ENCODE peak calls at places on chromosomes 2 and 18, in four cellular contexts. I, V, Q and X are unnamed samples.

GRCh38 chr2:239143858-239144712 is 256.7 kb downstream of the HDAC4 start:
- DNase-seq in I (peak; percentile 53), V (peak; percentile 68), Q (no peak), X (peak; percentile 69)

GRCh38 chr18:46555724-46556123 is 101.3 kb downstream of the LOXHD1 start:
- DNase-seq in I (peak; percentile 3), V (peak; percentile 63), Q (peak; percentile 21), X (peak; percentile 71)

GRCh38 chr2:74576151-74576755 is 21.7 kb downstream of the DOK1 start:
- DNase-seq in I (peak; percentile 88), V (no peak), Q (no peak), X (no peak)

GRCh38 chr2:10811552-10811951 is 1.0 kb downstream of the PDIA6 start:
- DNase-seq in I (no peak), V (no peak), Q (no peak), X (peak; percentile 58)

GRCh38 chr18:55407774-55408535 is 180.0 kb downstream of the TCF4 start:
- DNase-seq in I (no peak), V (no peak), Q (no peak), X (no peak)

GRCh38 chr2:69993048-69993565 is 31.7 kb upstream of the ASPRV1 start:
- DNase-seq in I (no peak), V (no peak), Q (no peak), X (no peak)

GRCh38 chr2:169822036-169822435 is 2.7 kb downstream of the METTL5 start:
- DNase-seq in I (no peak), V (no peak), Q (no peak), X (no peak)

GRCh38 chr18:77597726-77598125 is 348.1 kb downstream of the GALR1 start:
- DNase-seq in I (no peak), V (no peak), Q (no peak), X (no peak)

GRCh38 chr2:98550165-98550564 is 58.1 kb downstream of the COA5 start:
- DNase-seq in I (no peak), V (no peak), Q (no peak), X (peak; percentile 9)

GRCh38 chr2:675982-676646 is 1.1 kb downstream of the TMEM18 start:
- DNase-seq in I (peak; percentile 91), V (peak; percentile 93), Q (peak; percentile 66), X (peak; percentile 96)

GRCh38 chr18:74380916-74381315 is 65.3 kb downstream of the C18orf63 start:
- DNase-seq in I (no peak), V (no peak), Q (no peak), X (no peak)

GRCh38 chr2:239629936-239630617 is 229.3 kb upstream of the HDAC4 start:
- DNase-seq in I (no peak), V (no peak), Q (no peak), X (no peak)

GRCh38 chr2:30178618-30179404 is 32.0 kb downstream of the YPEL5 start:
- DNase-seq in I (peak; percentile 50), V (no peak), Q (no peak), X (no peak)

GRCh38 chr2:134398300-134398699 is 144.4 kb downstream of the MGAT5 start:
- DNase-seq in I (peak; percentile 91), V (no peak), Q (no peak), X (peak; percentile 10)

GRCh38 chr2:26742053-26742770 is 21.9 kb upstream of the SLC35F6 start:
- DNase-seq in I (no peak), V (no peak), Q (no peak), X (no peak)

GRCh38 chr2:26745609-26746327 is 18.3 kb upstream of the SLC35F6 start:
- DNase-seq in I (peak; percentile 78), V (peak; percentile 81), Q (no peak), X (peak; percentile 85)

GRCh38 chr2:26740346-26740745 is 23.7 kb upstream of the SLC35F6 start:
- DNase-seq in I (no peak), V (no peak), Q (no peak), X (no peak)

GRCh38 chr2:26740890-26741302 is 23.2 kb upstream of the SLC35F6 start:
- DNase-seq in I (peak; percentile 22), V (peak; percentile 73), Q (no peak), X (peak; percentile 74)

DNA sequence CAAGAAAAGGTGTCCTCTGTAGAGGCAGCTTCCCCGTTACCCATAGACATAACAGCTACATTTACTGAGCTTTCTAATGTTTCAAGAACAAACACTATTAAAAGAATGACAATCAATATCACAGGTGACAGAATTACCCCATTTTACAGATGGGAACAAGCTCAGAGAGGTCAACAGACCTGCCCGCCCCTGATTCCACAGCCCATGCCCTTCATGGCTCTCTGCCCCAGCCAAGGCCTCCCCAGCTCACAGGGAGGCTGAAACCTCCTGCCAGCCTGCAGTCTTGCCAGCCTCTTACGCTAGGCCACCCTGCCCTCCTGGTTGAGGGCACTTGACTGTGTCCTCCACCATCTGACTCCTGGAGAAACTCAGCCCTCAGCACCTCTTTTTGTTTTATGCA is 19.1 kb upstream of the SLC35F6 start:
- DNase-seq in I (no peak), V (no peak), Q (no peak), X (no peak)
- H2AK5ac ChIP-seq in I (no peak overlapping the region), V (no peak overlapping the region), Q (no peak overlapping the region), X (no peak overlapping the region)

DNA sequence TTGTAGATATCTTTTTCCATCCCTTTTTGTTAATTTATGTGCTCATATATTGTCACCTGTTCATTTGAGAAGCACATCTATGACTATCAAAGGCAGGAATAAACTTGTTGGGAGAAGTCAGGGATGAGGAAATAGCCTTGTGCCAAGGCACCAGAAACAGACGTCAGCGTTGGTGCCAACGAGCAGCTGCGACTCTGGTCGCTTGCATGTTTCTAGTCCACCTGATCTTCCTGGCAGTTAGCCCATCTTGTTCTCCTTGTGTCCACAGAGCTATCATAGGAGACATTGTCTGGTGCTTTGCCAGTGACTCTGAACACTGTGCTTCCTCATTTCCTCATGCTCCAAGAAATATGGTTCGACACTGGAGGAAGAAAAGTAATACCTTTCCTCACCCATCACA is 374.4 kb downstream of the PTPRM start:
- DNase-seq in I (no peak), V (no peak), Q (no peak), X (no peak)
- H4K5ac ChIP-seq in I (no peak overlapping the region), V (no peak overlapping the region), Q (no peak overlapping the region), X (no peak overlapping the region)

DNA sequence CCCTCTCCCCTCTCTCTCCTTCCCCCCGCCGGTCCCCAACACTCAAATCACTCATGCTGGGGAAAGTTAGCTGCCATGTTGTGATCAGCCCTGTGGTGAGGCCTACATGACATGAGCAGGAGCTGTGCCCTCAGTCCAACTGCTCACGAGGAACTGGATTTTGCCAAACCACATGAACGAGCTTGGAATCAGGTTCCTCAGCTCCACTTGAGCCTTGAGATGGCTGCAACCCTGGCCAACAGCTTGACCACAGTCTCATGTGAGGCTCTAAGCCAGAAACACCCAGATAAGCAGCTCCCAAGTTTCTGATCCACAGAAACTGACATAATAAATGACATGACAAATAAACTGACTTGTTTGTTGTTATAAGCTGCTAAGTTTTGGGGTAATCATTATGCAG is 38.4 kb downstream of the ARL4C start:
- DNase-seq in I (no peak), V (no peak), Q (no peak), X (no peak)
- H2AK5ac ChIP-seq in I (peak overlapping the region; percentile 52), V (no peak overlapping the region), Q (no peak overlapping the region), X (no peak overlapping the region)

GRCh38 chr2:59259913-59260312 is 1018.8 kb upstream of the FANCL start:
- DNase-seq in I (no peak), V (no peak), Q (no peak), X (no peak)
- H4K5ac ChIP-seq in I (no peak overlapping the region), V (no peak overlapping the region), Q (no peak overlapping the region), X (no peak overlapping the region)

GRCh38 chr18:79457652-79458051 is 61.9 kb downstream of the NFATC1 start:
- DNase-seq in I (no peak), V (no peak), Q (no peak), X (no peak)
- H2AK5ac ChIP-seq in I (peak overlapping the region; percentile 95), V (no peak overlapping the region), Q (no peak overlapping the region), X (no peak overlapping the region)

GRCh38 chr2:71721362-71721665 is 268.0 kb downstream of the DYSF start:
- DNase-seq in I (no peak), V (no peak), Q (no peak), X (no peak)

GRCh38 chr2:71721669-71722068 is 268.3 kb downstream of the DYSF start:
- DNase-seq in I (no peak), V (no peak), Q (no peak), X (no peak)

GRCh38 chr2:71720596-71721361 is 267.4 kb downstream of the DYSF start:
- DNase-seq in I (no peak), V (no peak), Q (no peak), X (no peak)

GRCh38 chr2:71720283-71720560 is 266.9 kb downstream of the DYSF start:
- DNase-seq in I (no peak), V (no peak), Q (no peak), X (no peak)

DNA sequence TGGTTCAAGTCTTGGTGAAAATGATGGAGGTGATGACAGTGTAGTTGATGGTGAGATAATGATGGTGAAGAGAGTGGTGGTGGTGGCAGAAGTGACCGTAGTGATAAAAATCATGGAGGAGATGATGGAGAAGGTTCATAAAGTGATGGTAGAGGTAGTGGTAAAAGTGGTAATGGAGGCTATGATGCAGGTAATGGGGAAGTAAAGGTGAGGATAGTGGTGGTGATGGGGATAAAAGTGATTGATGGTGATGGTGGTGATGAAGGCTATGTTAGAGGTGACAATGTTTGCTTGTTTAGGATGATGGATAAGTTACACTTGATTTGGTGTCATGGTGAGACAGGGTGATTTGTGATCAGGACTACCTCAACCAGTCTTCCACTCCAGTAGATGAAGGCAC is 268.9 kb downstream of the DYSF start:
- DNase-seq in I (no peak), V (no peak), Q (no peak), X (no peak)
- H4K5ac ChIP-seq in I (no peak overlapping the region), V (no peak overlapping the region), Q (no peak overlapping the region), X (no peak overlapping the region)

GRCh38 chr2:188600536-188601210 is 309.0 kb downstream of the GULP1 start:
- DNase-seq in I (peak; percentile 82), V (no peak), Q (no peak), X (no peak)
- H2AK5ac ChIP-seq in I (no peak overlapping the region), V (no peak overlapping the region), Q (no peak overlapping the region), X (no peak overlapping the region)

DNA sequence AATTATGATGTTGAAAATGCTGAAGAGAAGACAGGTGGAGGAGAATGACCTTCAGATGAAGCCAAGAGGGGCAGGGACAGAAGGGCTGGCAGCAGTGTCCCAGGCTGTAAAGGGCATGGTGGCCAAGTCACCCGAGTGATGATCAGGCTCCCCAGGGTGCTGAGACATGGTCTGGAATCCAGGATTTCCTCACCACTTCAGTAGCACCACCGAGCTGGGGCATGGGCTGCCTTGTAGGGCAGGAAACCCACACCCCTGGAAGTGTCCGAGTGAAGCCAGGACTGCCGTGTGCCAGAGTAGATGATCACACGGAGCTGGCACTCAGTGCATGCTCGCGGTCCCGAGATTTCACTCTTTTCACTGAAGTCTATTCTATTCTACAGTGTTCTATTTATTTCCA is 92.5 kb downstream of the SEPTIN10 start:
- DNase-seq in I (no peak), V (no peak), Q (no peak), X (no peak)
- H4K5ac ChIP-seq in I (no peak overlapping the region), V (no peak overlapping the region), Q (no peak overlapping the region), X (no peak overlapping the region)